ENCODE peak calls at places on chromosomes 6 and 20, in ten cellular contexts. A is esophagus squamous epithelium, M is Peyer's patch, I is type B pancreatic cell, D is progenitor cell of endocrine pancreas, J is ovary, W is cardiac fibroblast, Q is GM06990, U is HFFc6, K is IMR-90. G is an unnamed sample.

GRCh38 chr20:45347936-45348809 is at the start of gene SDC4:
- DNase-seq in M (peak), K (peak), Q (peak), J (peak), A (no peak), U (peak), D (peak), I (peak), W (peak), G (peak)

GRCh38 chr6:15843764-15844163 is 180.9 kb upstream of the DTNBP1 start:
- DNase-seq in D (no peak), I (no peak), K (no peak), U (no peak), W (no peak), A (no peak), M (no peak), Q (no peak), J (no peak), G (no peak)

GRCh38 chr6:88374556-88374955 is 208.4 kb upstream of the CNR1 start:
- DNase-seq in A (no peak), Q (no peak), M (no peak), U (no peak), W (no peak), D (no peak), J (no peak), I (no peak), K (no peak), G (no peak)

GRCh38 chr20:23187759-23188158 is 101.6 kb upstream of the CD93 start:
- DNase-seq in I (no peak), M (no peak), Q (no peak), A (no peak), J (no peak), K (no peak), D (no peak), W (peak), U (no peak), G (no peak)

GRCh38 chr20:49372095-49372734 is 94.4 kb upstream of the ZNFX1 start:
- DNase-seq in U (no peak), K (no peak), W (no peak), Q (no peak), I (no peak), A (no peak), M (no peak), J (no peak), D (no peak), G (no peak)

GRCh38 chr6:87152528-87152950 is 2.8 kb upstream of the ZNF292 start:
- DNase-seq in Q (no peak), I (no peak), K (peak), A (no peak), M (no peak), U (no peak), J (peak), W (peak), D (no peak), G (peak)

GRCh38 chr20:57361517-57361916 is 10.5 kb downstream of the RAE1 start:
- DNase-seq in U (peak), M (no peak), I (no peak), Q (no peak), K (peak), A (no peak), J (no peak), W (peak), D (no peak), G (peak)

GRCh38 chr20:45968081-45968671 is 3.8 kb downstream of the ZNF335 start:
- DNase-seq in M (peak), K (no peak), A (no peak), D (no peak), J (no peak), W (no peak), Q (no peak), U (no peak), I (no peak), G (no peak)

GRCh38 chr6:169589293-169589692 is 112.5 kb downstream of the WDR27 start:
- DNase-seq in M (no peak), K (no peak), I (no peak), W (peak), J (no peak), D (no peak), Q (peak), A (no peak), U (no peak), G (peak)

GRCh38 chr20:35303735-35304431 is 11.7 kb upstream of the FAM83C start:
- DNase-seq in M (peak), K (peak), I (peak), J (peak), U (peak), A (peak), D (peak), Q (peak), W (peak), G (peak)

GRCh38 chr6:5553767-5554166 is 292.5 kb downstream of the FARS2 start:
- DNase-seq in K (no peak), W (no peak), A (no peak), D (no peak), U (no peak), J (no peak), M (no peak), I (no peak), Q (peak), G (no peak)

GRCh38 chr6:14772188-14772587 is 473.7 kb upstream of the JARID2 start:
- DNase-seq in I (no peak), W (no peak), U (no peak), A (no peak), Q (no peak), M (no peak), D (no peak), J (no peak), K (no peak), G (no peak)

GRCh38 chr20:40111282-40111681 is 577.8 kb downstream of the MAFB start:
- DNase-seq in M (no peak), J (no peak), Q (no peak), D (no peak), A (no peak), K (no peak), I (no peak), W (no peak), U (no peak), G (no peak)

GRCh38 chr6:89695667-89696066 is 57.1 kb upstream of the LYRM2 start:
- DNase-seq in D (no peak), J (no peak), Q (no peak), K (no peak), M (no peak), I (no peak), U (no peak), A (no peak), W (no peak), G (no peak)

GRCh38 chr6:156980948-156981347 is 203.8 kb downstream of the ARID1B start:
- DNase-seq in K (no peak), Q (no peak), A (no peak), J (no peak), U (no peak), W (no peak), I (no peak), D (no peak), M (no peak), G (no peak)

GRCh38 chr6:156949376-156949775 is 172.2 kb downstream of the ARID1B start:
- DNase-seq in W (peak), U (peak), Q (no peak), A (no peak), J (no peak), M (no peak), D (no peak), K (peak), I (no peak), G (peak)

GRCh38 chr20:17533396-17533795 is 2.2 kb upstream of the BFSP1 start:
- DNase-seq in K (peak), M (no peak), D (no peak), J (no peak), Q (no peak), A (no peak), U (peak), I (no peak), W (peak), G (peak)

GRCh38 chr20:31620246-31620645 is 15.2 kb downstream of the ID1 start:
- DNase-seq in W (no peak), M (no peak), A (no peak), Q (no peak), K (no peak), I (no peak), U (no peak), J (no peak), D (no peak), G (no peak)

GRCh38 chr20:8621021-8621420 is 447.9 kb upstream of the PLCB4 start:
- DNase-seq in U (no peak), M (no peak), W (no peak), Q (no peak), A (no peak), J (no peak), K (no peak), D (no peak), I (no peak), G (no peak)

GRCh38 chr6:209432-210103 is 82.7 kb upstream of the DUSP22 start:
- DNase-seq in D (no peak), K (no peak), I (no peak), Q (peak), U (no peak), M (no peak), A (no peak), W (no peak), J (no peak), G (no peak)

GRCh38 chr6:112018619-112019416 is 35.1 kb upstream of the CCN6 start:
- DNase-seq in Q (no peak), W (peak), D (no peak), K (no peak), I (no peak), U (peak), A (no peak), M (no peak), J (peak), G (peak)

GRCh38 chr20:61661025-61661424 is 404.7 kb downstream of the TAF4 start:
- DNase-seq in K (no peak), I (no peak), Q (no peak), M (no peak), J (no peak), A (no peak), W (no peak), D (no peak), U (no peak), G (no peak)

GRCh38 chr20:37560629-37561028 is 33.0 kb upstream of the BLCAP start:
- DNase-seq in J (no peak), A (no peak), D (no peak), K (no peak), I (peak), W (no peak), M (no peak), Q (no peak), U (no peak), G (no peak)

GRCh38 chr6:82786251-82786650 is 279.4 kb downstream of the UBE3D start:
- DNase-seq in U (no peak), D (no peak), Q (no peak), I (no peak), K (no peak), A (no peak), J (no peak), W (no peak), M (no peak), G (no peak)

GRCh38 chr6:38413097-38413800 is 226.5 kb downstream of the BTBD9 start:
- DNase-seq in U (no peak), J (no peak), M (no peak), W (peak), I (no peak), Q (no peak), D (no peak), K (no peak), A (no peak), G (no peak)

GRCh38 chr6:109311481-109311880 is 70.8 kb downstream of the CD164 start:
- DNase-seq in A (no peak), U (no peak), D (no peak), K (no peak), Q (no peak), W (no peak), M (no peak), I (no peak), J (no peak), G (peak)

GRCh38 chr20:57670288-57671071 is 39.3 kb downstream of the PMEPA1 start:
- DNase-seq in I (no peak), J (no peak), Q (no peak), W (no peak), K (no peak), U (no peak), D (no peak), M (no peak), A (no peak), G (no peak)

GRCh38 chr6:102387351-102388033 is 994.0 kb downstream of the GRIK2 start:
- DNase-seq in M (no peak), K (no peak), W (no peak), D (no peak), U (no peak), J (no peak), I (no peak), Q (no peak), A (no peak), G (no peak)

GRCh38 chr6:73585566-73586415 is 65.0 kb upstream of the EEF1A1 start:
- DNase-seq in I (no peak), A (no peak), J (no peak), M (no peak), K (peak), U (peak), D (no peak), W (peak), Q (peak), G (peak)

GRCh38 chr20:49928411-49929141 is 7.6 kb upstream of the RNF114 start:
- DNase-seq in K (peak), Q (peak), A (no peak), J (peak), M (peak), W (peak), D (peak), I (no peak), U (peak), G (peak)

GRCh38 chr20:63235399-63235983 is at the start of gene BIRC7:
- DNase-seq in J (no peak), Q (no peak), K (no peak), I (no peak), A (no peak), D (no peak), U (no peak), M (no peak), W (no peak), G (no peak)

GRCh38 chr6:33812669-33813068 is 8.9 kb upstream of the MLN start:
- DNase-seq in D (peak), A (no peak), W (peak), Q (peak), M (no peak), U (peak), K (peak), I (peak), J (peak), G (peak)
- TF ChIP-seq CTCF in D (peak), A (no peak), W (peak), Q (peak), M (no peak), U (peak), K (peak), I (peak), J (no peak), G (peak)

GRCh38 chr6:40753048-40753447 is 165.9 kb upstream of the LRFN2 start:
- DNase-seq in I (no peak), W (no peak), U (no peak), M (no peak), Q (no peak), D (no peak), A (no peak), K (no peak), J (no peak), G (no peak)

GRCh38 chr6:40755749-40756452 is 168.7 kb upstream of the LRFN2 start:
- DNase-seq in Q (no peak), J (no peak), U (no peak), A (no peak), K (peak), M (no peak), I (no peak), W (no peak), D (no peak), G (no peak)

GRCh38 chr6:40754481-40755045 is 167.4 kb upstream of the LRFN2 start:
- DNase-seq in W (no peak), Q (no peak), M (no peak), I (no peak), J (no peak), K (no peak), U (no peak), D (no peak), A (no peak), G (no peak)

GRCh38 chr6:40753939-40754448 is 166.8 kb upstream of the LRFN2 start:
- DNase-seq in M (no peak), W (no peak), K (no peak), I (no peak), D (no peak), U (no peak), J (no peak), Q (no peak), A (no peak), G (no peak)

GRCh38 chr6:40755046-40755681 is 168.0 kb upstream of the LRFN2 start:
- DNase-seq in M (no peak), Q (no peak), W (peak), A (no peak), K (peak), U (no peak), J (no peak), I (no peak), D (no peak), G (peak)
- TF ChIP-seq CTCF in M (no peak), Q (no peak), W (no peak), A (no peak), K (peak), U (no peak), J (no peak), I (no peak), D (no peak), G (no peak)

GRCh38 chr6:13336553-13336952 is 8.2 kb upstream of the TBC1D7 start:
- DNase-seq in Q (peak), D (peak), W (peak), K (peak), I (peak), M (peak), U (peak), A (no peak), J (no peak), G (peak)
- TF ChIP-seq CTCF in Q (peak), D (peak), W (peak), K (peak), I (peak), M (peak), U (peak), A (peak), J (peak), G (peak)

GRCh38 chr6:3782876-3783832 is 31.6 kb upstream of the PXDC1 start:
- DNase-seq in K (peak), U (no peak), I (no peak), A (no peak), D (no peak), W (no peak), M (no peak), J (no peak), Q (no peak), G (no peak)

GRCh38 chr6:3784885-3785744 is 33.6 kb upstream of the PXDC1 start:
- DNase-seq in M (no peak), U (no peak), D (no peak), K (no peak), W (no peak), Q (no peak), A (no peak), J (no peak), I (no peak), G (no peak)

GRCh38 chr6:3786131-3786530 is 34.6 kb upstream of the PXDC1 start:
- DNase-seq in M (no peak), W (no peak), D (no peak), U (no peak), Q (no peak), K (no peak), A (no peak), J (no peak), I (no peak), G (no peak)

GRCh38 chr6:3785745-3786098 is 34.2 kb upstream of the PXDC1 start:
- DNase-seq in I (no peak), W (no peak), D (no peak), U (no peak), J (no peak), K (no peak), M (no peak), Q (no peak), A (no peak), G (no peak)

DNA sequence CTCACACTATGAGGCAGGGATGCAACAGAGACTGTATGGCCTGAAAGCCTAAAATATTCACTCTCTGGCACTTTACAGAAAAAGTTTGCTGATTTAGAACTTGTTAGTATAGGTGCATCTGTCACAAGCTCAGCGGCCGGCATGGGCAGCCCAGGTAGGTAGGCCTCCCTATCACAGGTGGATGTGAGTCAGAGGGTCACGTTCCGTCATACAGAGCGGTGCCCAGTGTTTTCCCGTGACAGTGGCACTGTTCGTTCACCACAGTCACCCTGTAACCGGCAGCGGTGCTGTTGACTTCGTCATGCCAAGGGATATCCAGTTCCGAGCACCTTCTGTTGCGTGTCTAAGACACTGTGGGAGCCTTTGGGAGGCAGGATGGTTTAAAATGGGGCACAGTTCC is 32.9 kb upstream of the PXDC1 start:
- DNase-seq in D (no peak), Q (no peak), I (no peak), U (no peak), M (no peak), W (no peak), J (no peak), A (no peak), K (no peak), G (no peak)
- TF ChIP-seq CTCF in D (no peak), Q (no peak), I (no peak), U (no peak), M (no peak), W (no peak), J (no peak), A (no peak), K (no peak), G (no peak)

GRCh38 chr6:7899046-7899888 is 11.3 kb downstream of the TXNDC5 start:
- DNase-seq in D (no peak), K (no peak), Q (no peak), M (no peak), I (no peak), J (no peak), A (no peak), U (no peak), W (no peak), G (no peak)
- TF ChIP-seq CTCF in D (peak), K (peak), Q (peak), M (no peak), I (no peak), J (no peak), A (no peak), U (no peak), W (peak), G (no peak)

GRCh38 chr20:58871533-58872102 is 19.1 kb downstream of the GNAS start:
- DNase-seq in D (no peak), M (no peak), Q (no peak), I (peak), J (no peak), A (no peak), K (no peak), W (no peak), U (no peak), G (no peak)

GRCh38 chr20:58868795-58869194 is 16.3 kb downstream of the GNAS start:
- DNase-seq in W (no peak), A (no peak), J (peak), U (no peak), D (no peak), I (no peak), Q (no peak), M (no peak), K (no peak), G (no peak)

GRCh38 chr20:58867211-58867610 is 14.7 kb downstream of the GNAS start:
- DNase-seq in A (no peak), D (no peak), K (no peak), Q (no peak), I (no peak), M (no peak), J (no peak), W (peak), U (no peak), G (peak)

GRCh38 chr20:58870293-58871014 is 17.9 kb downstream of the GNAS start:
- DNase-seq in W (peak), J (peak), D (peak), A (no peak), I (peak), Q (peak), M (peak), K (peak), U (peak), G (peak)

DNA sequence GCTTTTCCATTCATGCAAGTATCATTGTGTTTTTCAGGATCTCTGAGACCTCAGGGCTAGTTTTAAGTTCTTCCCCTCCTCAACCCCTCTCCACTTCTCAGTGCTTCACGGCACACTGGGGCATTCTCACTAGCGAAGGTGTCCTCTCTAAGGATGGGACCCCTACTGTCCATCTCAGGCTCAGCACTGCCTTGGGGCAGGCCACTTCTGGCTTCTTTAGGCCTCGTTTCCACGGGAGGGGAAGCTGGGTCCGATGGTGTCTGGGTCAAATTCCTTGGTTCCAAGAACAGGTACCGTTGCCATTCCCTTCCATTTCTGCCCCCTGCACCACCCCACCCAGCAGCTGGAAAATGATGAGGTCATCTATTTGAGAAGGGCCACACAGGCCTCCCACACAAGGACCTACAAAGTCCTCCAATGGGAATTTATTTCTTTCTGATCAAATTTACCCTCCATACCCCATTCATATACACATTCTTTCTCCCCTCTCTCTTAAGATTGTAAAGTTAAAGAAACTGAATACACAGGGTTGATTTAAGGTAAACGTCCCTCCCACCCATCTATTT is 17.2 kb downstream of the GNAS start:
- DNase-seq in Q (no peak), K (no peak), U (no peak), I (peak), M (no peak), D (no peak), W (no peak), J (no peak), A (no peak), G (no peak)
- TF ChIP-seq CTCF in Q (no peak), K (no peak), U (no peak), I (no peak), M (no peak), D (no peak), W (no peak), J (no peak), A (no peak), G (no peak)